ENCODE peak calls at places on chromosomes 16 and 17, in four cellular contexts. K, Q, P and A are unnamed samples.

GRCh38 chr17:16215965-16216316 is 607 bp upstream of the NCOR1 start:
- DNase-seq in Q (no peak), P (no peak), K (no peak), A (no peak)

GRCh38 chr16:86060381-86061317 is 161.7 kb downstream of the IRF8 start:
- DNase-seq in Q (no peak), K (no peak), P (no peak), A (no peak)

GRCh38 chr17:2347805-2348685 is 10.7 kb downstream of the SGSM2 start:
- DNase-seq in P (peak; percentile 63), Q (peak; percentile 42), K (no peak), A (no peak)

GRCh38 chr16:61871837-61872777 is 164.1 kb downstream of the CDH8 start:
- DNase-seq in Q (no peak), K (no peak), P (no peak), A (no peak)

GRCh38 chr16:78137782-78138616 is 38.5 kb downstream of the WWOX start:
- DNase-seq in P (no peak), K (no peak), Q (no peak), A (no peak)

GRCh38 chr16:79066621-79067020 is 533.9 kb downstream of the MAF start:
- DNase-seq in P (no peak), K (no peak), Q (no peak), A (no peak)

GRCh38 chr17:5422505-5422904 is 2.5 kb downstream of the RPAIN start:
- DNase-seq in K (no peak), P (no peak), Q (peak; percentile 87), A (no peak)

GRCh38 chr17:50117202-50118040 is 12.5 kb downstream of the SAMD14 start:
- DNase-seq in K (peak; percentile 63), P (no peak), Q (peak; percentile 42), A (no peak)

GRCh38 chr17:5901731-5902660 is 168.2 kb upstream of the WSCD1 start:
- DNase-seq in Q (no peak), K (no peak), P (no peak), A (no peak)

DNA sequence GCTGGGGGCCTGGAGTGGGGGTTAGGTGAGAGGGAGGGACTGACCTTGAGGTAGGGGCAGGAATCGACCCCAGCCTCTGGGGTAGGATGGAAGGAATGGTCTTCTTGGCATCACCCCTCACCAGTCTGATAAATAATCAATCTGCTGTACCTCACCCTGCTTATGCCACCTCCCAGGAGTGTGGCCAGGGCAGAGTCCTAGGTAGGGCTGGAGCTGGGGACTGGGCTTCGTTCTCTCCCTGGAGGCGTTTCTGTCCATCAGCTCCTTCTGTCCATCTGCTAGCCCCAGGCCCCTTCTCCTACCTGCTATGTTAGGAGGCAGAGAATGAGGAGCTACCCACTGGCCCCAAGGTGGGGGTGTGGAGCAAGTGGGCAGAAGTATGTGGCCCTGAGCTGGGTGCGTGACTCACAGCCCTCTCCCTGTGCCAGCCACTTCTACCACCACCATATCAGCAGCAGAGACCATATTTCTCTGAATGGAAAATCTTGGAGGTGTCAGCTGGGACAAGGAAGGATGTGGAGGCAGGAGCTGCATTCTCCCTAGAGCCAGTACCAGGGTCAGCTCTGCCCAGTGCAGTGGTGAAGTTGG is 12.7 kb downstream of the SEZ6 start:
- DNase-seq in K (no peak), Q (peak; percentile 14), P (no peak), A (no peak)
- TF ChIP-seq CTCF in K (no peak), Q (no peak), P (no peak), A (no peak)

DNA sequence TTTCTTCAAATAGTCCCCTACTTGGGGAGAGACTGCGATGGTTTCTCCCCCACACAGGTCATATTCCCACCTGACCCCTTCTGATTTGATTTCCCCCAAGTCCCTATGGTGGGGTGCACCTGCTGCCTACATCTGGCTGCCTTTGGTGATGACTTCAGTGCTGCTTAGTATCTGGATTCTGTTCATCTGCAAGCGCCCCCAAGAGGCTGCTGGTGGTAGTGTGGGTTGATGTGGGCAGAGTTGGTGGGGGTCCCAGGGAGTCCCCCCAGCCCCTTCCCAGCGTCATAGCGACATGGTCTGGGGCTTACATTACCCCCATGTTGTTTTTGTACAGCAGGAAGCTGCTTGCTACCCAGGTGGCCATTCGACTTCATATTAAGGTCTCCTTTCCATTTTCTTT is 99.2 kb downstream of the NTN1 start:
- DNase-seq in Q (no peak), K (no peak), P (no peak), A (no peak)
- TF ChIP-seq CTCF in Q (peak; percentile 38), K (no peak), P (peak; percentile 11), A (no peak)

GRCh38 chr16:715448-716249 is 731 bp downstream of the METRN start:
- DNase-seq in Q (no peak), P (no peak), K (peak; percentile 42), A (no peak)
- TF ChIP-seq CTCF in Q (peak; percentile 14), P (no peak), K (no peak), A (no peak)

GRCh38 chr17:39261286-39261685 is 35.5 kb upstream of the STAC2 start:
- DNase-seq in P (no peak), Q (no peak), K (no peak), A (no peak)
- TF ChIP-seq CTCF in P (no peak), Q (no peak), K (no peak), A (no peak)

GRCh38 chr17:80598813-80599545 is 54.3 kb downstream of the RPTOR start:
- DNase-seq in P (no peak), K (no peak), Q (no peak), A (no peak)

GRCh38 chr17:80600586-80600985 is 55.9 kb downstream of the RPTOR start:
- DNase-seq in Q (no peak), K (no peak), P (no peak), A (no peak)

GRCh38 chr17:80599546-80600305 is 55.1 kb downstream of the RPTOR start:
- DNase-seq in P (no peak), Q (no peak), K (no peak), A (no peak)

GRCh38 chr17:80594666-80595269 is 50.1 kb downstream of the RPTOR start:
- DNase-seq in K (no peak), Q (no peak), P (no peak), A (no peak)

GRCh38 chr17:80596760-80597608 is 52.3 kb downstream of the RPTOR start:
- DNase-seq in K (no peak), Q (peak; percentile 53), P (no peak), A (no peak)
- TF ChIP-seq CTCF in K (no peak), Q (no peak), P (no peak), A (no peak)